ENCODE peak calls at places on chromosomes 13 and 19, in ten cellular contexts. G is heart right ventricle, N is tibial nerve, O is fibroblast of lung, W is esophagus squamous epithelium, D is DND-41, L is left ventricle myocardium inferior, K is GM23338, S is aorta, X is PC-9. E is an unnamed sample. For H3K27me3, the result is how much of the 10 kb centered on the place peaks cover.

GRCh38 chr13:95643471-95643813 is 1.1 kb downstream of the DZIP1 start:
- DNase-seq in G (no peak), N (no peak), O (peak), W (no peak), D (no peak), L (no peak), K (peak), S (no peak), X (no peak), E (no peak)

GRCh38 chr13:49498211-49498610 is 2.5 kb downstream of the PHF11 start:
- DNase-seq in G (no peak), N (no peak), O (no peak), W (no peak), D (no peak), L (no peak), K (no peak), S (no peak), X (no peak), E (no peak)

GRCh38 chr13:95083758-95084157 is 217.5 kb downstream of the ABCC4 start:
- DNase-seq in G (no peak), N (no peak), O (peak), W (no peak), D (no peak), L (no peak), K (no peak), S (no peak), X (no peak), E (no peak)

GRCh38 chr13:80339578-80339840 is 1.4 kb downstream of the SPRY2 start:
- DNase-seq in G (no peak), N (no peak), O (peak), W (no peak), D (no peak), L (no peak), K (peak), S (no peak), X (no peak), E (no peak)

GRCh38 chr13:76972430-76972829 is 19.5 kb upstream of the CLN5 start:
- DNase-seq in G (no peak), N (no peak), O (no peak), W (no peak), D (no peak), L (no peak), K (no peak), S (no peak), X (no peak), E (no peak)

GRCh38 chr13:38899581-38899980 is 91.0 kb downstream of the STOML3 start:
- DNase-seq in G (no peak), N (no peak), O (no peak), W (no peak), D (no peak), L (no peak), K (no peak), S (no peak), X (no peak), E (no peak)

GRCh38 chr13:33114146-33114545 is 97.9 kb downstream of the KL start:
- DNase-seq in G (no peak), N (no peak), O (peak), W (no peak), D (no peak), L (no peak), K (no peak), S (no peak), X (no peak), E (no peak)

GRCh38 chr19:29966594-29967249 is 24.7 kb downstream of the URI1 start:
- DNase-seq in G (no peak), N (no peak), O (peak), W (no peak), D (no peak), L (no peak), K (peak), S (no peak), X (no peak), E (no peak)

GRCh38 chr13:21399741-21400140 is 59.4 kb downstream of the ZDHHC20 start:
- DNase-seq in G (no peak), N (no peak), O (no peak), W (no peak), D (peak), L (no peak), K (no peak), S (no peak), X (no peak), E (peak)

GRCh38 chr19:20333508-20333907 is 166.5 kb downstream of the ZNF486 start:
- DNase-seq in G (no peak), N (no peak), O (no peak), W (no peak), D (no peak), L (no peak), K (no peak), S (no peak), X (no peak), E (no peak)

GRCh38 chr13:32846020-32846451 is 170.2 kb upstream of the KL start:
- DNase-seq in G (no peak), N (no peak), O (no peak), W (no peak), D (no peak), L (no peak), K (no peak), S (no peak), X (no peak), E (no peak)

GRCh38 chr19:2984196-2984490 is 6.8 kb downstream of the TLE6 start:
- DNase-seq in G (no peak), N (no peak), O (no peak), W (no peak), D (no peak), L (no peak), K (no peak), S (no peak), X (no peak), E (no peak)

DNA sequence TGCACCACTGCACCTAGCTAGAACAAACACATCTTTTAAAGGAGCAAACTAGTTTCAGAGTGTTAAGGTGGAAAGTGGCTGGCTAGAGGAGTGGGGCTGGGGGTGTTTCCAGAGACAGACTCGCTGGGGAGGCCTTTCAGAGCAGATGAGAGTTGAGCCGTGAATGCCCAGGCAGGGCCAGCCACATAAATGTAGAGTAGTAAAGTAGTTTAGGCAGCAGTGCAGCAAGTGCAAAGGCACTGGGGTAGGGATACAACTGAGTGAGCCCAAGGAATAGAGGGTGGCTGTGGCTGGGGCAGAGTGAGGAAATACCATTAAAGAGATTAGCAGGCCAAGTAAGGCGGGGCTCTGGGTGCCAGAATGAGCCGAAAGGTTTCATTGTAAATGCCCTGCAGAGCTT is 72.0 kb downstream of the ALOX5AP start:
- DNase-seq in G (no peak), N (no peak), O (no peak), W (no peak), D (no peak), L (no peak), K (no peak), S (no peak), X (no peak), E (no peak)
- H3K27me3 ChIP-seq in G (under half), N (under half), O (under half), W (under half), D (under half), L (under half), K (under half), S (under half), X (under half), E (under half)

DNA sequence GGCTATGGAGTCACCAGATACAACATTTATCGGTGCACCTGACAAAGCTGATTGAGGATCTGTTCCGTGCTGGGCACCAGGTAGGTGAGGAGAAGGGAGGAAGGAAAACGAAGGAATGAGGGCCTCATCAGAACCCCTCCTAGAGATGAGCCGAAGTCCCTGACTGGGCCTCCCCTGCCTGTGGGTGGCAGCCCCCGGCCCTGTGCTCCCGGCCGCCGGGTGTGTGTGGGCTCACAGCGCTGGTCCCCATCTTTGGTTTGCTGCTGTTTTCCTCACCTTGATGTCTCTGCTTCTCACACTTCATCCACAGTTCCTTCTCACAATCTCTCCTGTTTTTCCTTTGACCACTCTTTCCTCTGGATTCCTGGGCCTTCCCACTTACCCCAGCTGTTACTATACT is 32.8 kb downstream of the TMED1 start:
- DNase-seq in G (no peak), N (no peak), O (no peak), W (no peak), D (no peak), L (no peak), K (no peak), S (no peak), X (no peak), E (no peak)
- H3K27me3 ChIP-seq in G (under half), N (under half), O (under half), W (under half), D (under half), L (under half), K (under half), S (under half), X (under half), E (under half)

GRCh38 chr13:20193142-20193923 is 595 bp upstream of the GJB2 start:
- DNase-seq in G (no peak), N (no peak), O (no peak), W (no peak), D (no peak), L (no peak), K (peak), S (no peak), X (no peak), E (no peak)

GRCh38 chr13:20195846-20196245 is 3.1 kb upstream of the GJB2 start:
- DNase-seq in G (no peak), N (no peak), O (no peak), W (no peak), D (no peak), L (no peak), K (no peak), S (no peak), X (no peak), E (no peak)

GRCh38 chr13:20198781-20199180 is 6.0 kb upstream of the GJB2 start:
- DNase-seq in G (no peak), N (no peak), O (no peak), W (no peak), D (no peak), L (no peak), K (no peak), S (no peak), X (no peak), E (no peak)

GRCh38 chr13:20193924-20194631 is 1.3 kb upstream of the GJB2 start:
- DNase-seq in G (no peak), N (no peak), O (no peak), W (no peak), D (no peak), L (no peak), K (peak), S (no peak), X (no peak), E (peak)

DNA sequence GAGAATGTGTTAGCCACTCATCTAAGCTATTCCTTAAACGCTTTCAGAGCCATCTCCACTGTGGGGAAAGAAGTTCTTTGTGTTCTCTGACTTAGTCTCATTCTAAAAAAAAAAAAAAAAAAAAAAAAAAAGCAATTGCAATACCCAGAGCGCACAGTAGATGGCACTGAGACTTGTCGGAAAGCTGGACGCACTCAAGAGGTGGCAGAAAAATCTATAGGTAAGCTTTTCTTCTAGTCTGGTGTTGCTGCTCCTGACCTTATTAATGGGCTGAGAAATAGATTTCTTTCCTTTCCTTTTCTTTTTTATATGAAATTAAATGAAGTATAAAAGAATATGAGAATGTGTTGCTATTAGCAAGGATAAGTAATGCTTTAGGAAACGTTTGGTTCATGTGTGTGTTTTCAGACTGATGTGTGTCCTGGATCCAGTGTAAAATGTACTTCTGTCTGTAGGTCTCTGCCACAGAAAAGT is 4.7 kb upstream of the GJB2 start:
- DNase-seq in G (no peak), N (no peak), O (peak), W (no peak), D (peak), L (no peak), K (peak), S (no peak), X (no peak), E (peak)
- H3K27me3 ChIP-seq in G (under half), N (under half), O (under half), W (under half), D (under half), L (half or more), K (half or more), S (under half), X (under half), E (half or more)

DNA sequence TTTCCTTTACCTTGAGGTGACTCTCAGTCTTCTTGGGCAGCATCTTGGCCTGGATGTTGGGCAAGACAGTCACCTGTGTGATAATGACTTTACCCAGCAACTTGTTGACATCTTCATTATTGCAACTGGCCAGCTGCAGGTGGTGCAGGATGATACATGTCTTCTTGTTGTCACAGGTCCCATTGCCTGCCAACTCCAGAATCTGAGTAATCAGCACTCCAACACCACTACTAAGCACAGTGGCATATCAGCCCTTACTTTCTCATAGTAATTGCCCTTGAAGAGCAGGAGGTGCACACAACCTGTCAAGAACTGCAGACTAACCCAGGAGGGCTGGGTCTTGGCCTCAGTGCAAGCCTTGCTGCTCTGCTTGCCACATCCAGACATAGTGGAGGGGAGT is 57.8 kb downstream of the CCNA1 start:
- DNase-seq in G (no peak), N (no peak), O (no peak), W (no peak), D (no peak), L (no peak), K (no peak), S (no peak), X (no peak), E (no peak)
- H3K27me3 ChIP-seq in G (under half), N (under half), O (under half), W (under half), D (under half), L (under half), K (under half), S (under half), X (under half), E (under half)

GRCh38 chr19:58351996-58352755 is 1.1 kb downstream of the A1BG start:
- DNase-seq in G (no peak), N (no peak), O (no peak), W (no peak), D (no peak), L (no peak), K (no peak), S (peak), X (no peak), E (no peak)

GRCh38 chr19:58350001-58350801 is 3.1 kb downstream of the A1BG start:
- DNase-seq in G (no peak), N (no peak), O (no peak), W (no peak), D (no peak), L (no peak), K (peak), S (peak), X (no peak), E (no peak)

GRCh38 chr19:58349590-58349989 is 3.7 kb downstream of the A1BG start:
- DNase-seq in G (no peak), N (no peak), O (no peak), W (no peak), D (no peak), L (no peak), K (no peak), S (no peak), X (no peak), E (no peak)

GRCh38 chr19:58351558-58351878 is 1.8 kb downstream of the A1BG start:
- DNase-seq in G (no peak), N (no peak), O (no peak), W (no peak), D (no peak), L (no peak), K (no peak), S (peak), X (no peak), E (no peak)

DNA sequence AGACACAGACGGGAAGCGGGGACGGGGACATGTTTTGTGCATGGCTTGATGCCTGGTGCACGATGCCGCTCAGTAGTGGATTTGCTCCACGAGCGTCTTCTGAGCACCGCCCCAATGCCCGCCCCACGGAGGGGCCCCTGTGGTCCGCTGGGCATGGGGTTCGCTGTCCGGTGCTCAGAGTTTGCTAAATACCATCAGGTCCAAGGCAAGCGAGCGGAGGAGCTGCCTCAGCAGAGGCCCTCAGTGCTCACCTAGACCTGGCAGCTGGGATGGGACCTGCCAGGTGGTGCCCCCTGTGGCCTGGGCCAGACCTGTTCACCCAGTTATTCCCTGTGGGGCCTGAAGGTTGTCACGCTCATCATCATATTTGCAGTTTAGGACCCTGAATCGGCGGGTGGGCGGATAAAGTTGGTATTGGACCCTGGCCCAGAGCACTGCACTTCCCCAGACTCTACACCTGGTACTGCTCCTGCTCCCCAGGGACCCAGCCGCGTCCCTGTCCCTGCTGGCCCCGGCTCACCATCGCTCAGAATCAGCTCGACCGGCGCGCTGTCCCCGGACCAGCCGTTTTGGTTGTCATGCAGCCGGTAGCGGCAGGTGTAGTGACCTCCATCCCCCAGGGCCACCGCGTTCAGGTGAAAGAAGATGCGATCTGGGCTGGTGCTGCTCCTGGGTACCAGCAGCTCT is 2.3 kb downstream of the A1BG start:
- DNase-seq in G (no peak), N (no peak), O (no peak), W (no peak), D (no peak), L (no peak), K (no peak), S (no peak), X (no peak), E (no peak)
- H3K27me3 ChIP-seq in G (half or more), N (under half), O (under half), W (under half), D (under half), L (half or more), K (under half), S (under half), X (under half), E (under half)

DNA sequence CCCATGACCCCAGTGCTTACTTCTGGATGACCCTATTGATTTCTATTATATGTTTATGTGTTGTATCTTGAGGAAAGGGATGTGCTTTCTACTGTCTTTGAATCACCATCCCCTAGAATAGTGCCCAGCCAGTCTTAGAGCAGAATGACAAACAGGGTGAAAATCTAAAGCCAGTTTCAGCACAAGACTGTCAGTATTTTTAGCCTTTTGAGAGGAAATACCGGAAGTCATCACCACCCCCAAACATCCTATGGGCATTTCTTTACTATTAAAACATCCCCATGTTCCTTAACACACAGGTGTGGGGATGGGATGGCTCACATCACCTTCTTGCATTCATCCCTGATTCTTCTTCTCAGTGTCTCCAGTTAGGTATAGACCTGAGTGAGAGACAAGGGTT is 52.1 kb upstream of the UBE2L5 start:
- DNase-seq in G (no peak), N (no peak), O (no peak), W (no peak), D (no peak), L (no peak), K (no peak), S (no peak), X (no peak), E (no peak)
- H3K27me3 ChIP-seq in G (under half), N (under half), O (under half), W (under half), D (under half), L (under half), K (under half), S (under half), X (under half), E (under half)

GRCh38 chr19:41505105-41505504 is 62.1 kb downstream of the ERICH4 start:
- DNase-seq in G (no peak), N (no peak), O (no peak), W (no peak), D (no peak), L (no peak), K (no peak), S (no peak), X (no peak), E (no peak)
- H3K27me3 ChIP-seq in G (under half), N (under half), O (under half), W (under half), D (under half), L (under half), K (under half), S (under half), X (half or more), E (under half)

GRCh38 chr19:40927567-40927966 is 45.5 kb upstream of the CYP2A7 start:
- DNase-seq in G (no peak), N (no peak), O (no peak), W (no peak), D (no peak), L (no peak), K (no peak), S (no peak), X (no peak), E (no peak)
- H3K27me3 ChIP-seq in G (under half), N (under half), O (under half), W (under half), D (under half), L (under half), K (under half), S (under half), X (under half), E (under half)

DNA sequence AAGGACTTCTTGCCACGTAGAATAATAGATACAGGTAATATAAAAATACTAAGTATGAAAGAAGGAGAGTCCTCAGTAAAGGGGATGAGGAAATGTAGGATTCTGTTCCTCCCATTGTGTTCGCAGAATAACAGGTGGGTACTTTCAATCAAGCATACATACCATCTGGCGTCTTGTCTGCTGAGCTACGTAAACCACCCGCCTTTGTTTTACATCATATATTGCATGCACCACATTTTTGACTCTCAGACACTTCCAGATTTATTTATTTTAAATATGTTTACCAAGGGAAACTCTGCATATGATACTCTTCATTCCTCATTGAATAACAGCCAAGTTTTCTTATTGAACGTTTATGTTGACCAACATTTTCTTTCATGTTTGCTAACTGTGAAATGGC is 174.2 kb downstream of the FGF14 start:
- DNase-seq in G (no peak), N (no peak), O (peak), W (no peak), D (no peak), L (no peak), K (no peak), S (no peak), X (no peak), E (no peak)
- H3K27me3 ChIP-seq in G (under half), N (under half), O (under half), W (under half), D (under half), L (under half), K (under half), S (under half), X (under half), E (under half)